ENCODE peak calls at places on chromosomes 4 and X, in four cellular contexts. D is WTC11; Y is naive thymus-derived CD8-positive, alpha-beta T cell; G is NCI-H2107. K is an unnamed sample.

GRCh38 chr4:189096717-189097116 is 844.0 kb upstream of the FRG1 start:
- DNase-seq in D (peak), Y (no peak), G (no peak), K (no peak)

GRCh38 chr4:151434183-151434860 is 25.3 kb downstream of the FHIP1A start:
- DNase-seq in D (no peak), Y (no peak), G (no peak), K (no peak)

GRCh38 chrX:130285069-130285620 is 16.4 kb upstream of the ZNF280C start:
- DNase-seq in D (no peak), Y (no peak), G (no peak), K (no peak)

GRCh38 chr4:183903021-183903760 is 1.9 kb upstream of the STOX2 start:
- DNase-seq in D (no peak), Y (no peak), G (no peak), K (no peak)

GRCh38 chr4:2829933-2830451 is 13.7 kb upstream of the ADD1 start:
- DNase-seq in D (peak), Y (no peak), G (no peak), K (no peak)

GRCh38 chr4:185738851-185739250 is 73.1 kb downstream of the SORBS2 start:
- DNase-seq in D (no peak), Y (no peak), G (no peak), K (no peak)

GRCh38 chr4:155999743-156000142 is 46.1 kb upstream of the CTSO start:
- DNase-seq in D (peak), Y (no peak), G (no peak), K (no peak)

GRCh38 chr4:98627883-98628282 is 30.5 kb downstream of the TSPAN5 start:
- DNase-seq in D (no peak), Y (no peak), G (no peak), K (no peak)

GRCh38 chr4:165476214-165477098 is 97.6 kb downstream of the CPE start:
- DNase-seq in D (no peak), Y (no peak), G (no peak), K (no peak)

GRCh38 chr4:20445933-20446723 is 194.4 kb downstream of the SLIT2 start:
- DNase-seq in D (no peak), Y (no peak), G (no peak), K (peak)

K was measured in NCI-H187.